ENCODE peak calls at places on chromosomes 5 and 9, in seven cellular contexts. U, Q, H, Z, X, L and I are unnamed samples.

GRCh38 chr9:88418025-88418424 is 29.8 kb downstream of the SPIN1 start:
- DNase-seq in U (no peak), Q (no peak), H (no peak), Z (no peak), X (no peak), L (no peak), I (no peak)

GRCh38 chr9:95373069-95373681 is 55.7 kb upstream of the FANCC start:
- DNase-seq in U (no peak), Q (no peak), H (no peak), Z (no peak), X (no peak), L (no peak), I (no peak)

GRCh38 chr9:75616841-75617566 is 273.5 kb upstream of the PCSK5 start:
- DNase-seq in U (no peak), Q (no peak), H (no peak), Z (no peak), X (no peak), L (no peak), I (no peak)

GRCh38 chr5:140432916-140433315 is 31.3 kb downstream of the ANKHD1 start:
- DNase-seq in U (no peak), Q (no peak), H (no peak), Z (no peak), X (no peak), L (no peak), I (no peak)

GRCh38 chr5:81334304-81335061 is 33.1 kb downstream of the ZCCHC9 start:
- DNase-seq in U (no peak), Q (no peak), H (no peak), Z (no peak), X (no peak), L (no peak), I (no peak)

GRCh38 chr9:3433754-3434153 is 92.0 kb downstream of the RFX3 start:
- DNase-seq in U (no peak), Q (no peak), H (no peak), Z (no peak), X (no peak), L (no peak), I (no peak)

GRCh38 chr5:14105717-14106435 is 37.3 kb upstream of the TRIO start:
- DNase-seq in U (no peak), Q (no peak), H (peak), Z (no peak), X (peak), L (no peak), I (peak)

GRCh38 chr5:170225326-170226137 is 7.3 kb upstream of the C5orf58 start:
- DNase-seq in U (peak), Q (peak), H (peak), Z (peak), X (peak), L (peak), I (peak)

GRCh38 chr9:33436445-33436844 is 10.9 kb downstream of the AQP3 start:
- DNase-seq in U (no peak), Q (no peak), H (no peak), Z (no peak), X (no peak), L (no peak), I (no peak)

GRCh38 chr9:133995012-133995896 is 3.1 kb upstream of the VAV2 start:
- DNase-seq in U (no peak), Q (no peak), H (peak), Z (no peak), X (no peak), L (no peak), I (no peak)

GRCh38 chr9:132647355-132647754 is 22.4 kb downstream of the DDX31 start:
- DNase-seq in U (no peak), Q (no peak), H (no peak), Z (no peak), X (no peak), L (no peak), I (peak)

GRCh38 chr5:135141303-135142268 is 107.6 kb upstream of the PITX1 start:
- DNase-seq in U (no peak), Q (no peak), H (peak), Z (no peak), X (no peak), L (peak), I (no peak)

GRCh38 chr5:37835400-37835973 is 4.4 kb downstream of the GDNF start:
- DNase-seq in U (no peak), Q (no peak), H (no peak), Z (no peak), X (no peak), L (no peak), I (no peak)

GRCh38 chr9:37371565-37372464 is 50.7 kb upstream of the GRHPR start:
- DNase-seq in U (no peak), Q (no peak), H (no peak), Z (no peak), X (no peak), L (no peak), I (no peak)

GRCh38 chr9:77897292-77897691 is 134.3 kb downstream of the GNAQ start:
- DNase-seq in U (no peak), Q (no peak), H (no peak), Z (peak), X (no peak), L (no peak), I (peak)

GRCh38 chr9:25917593-25918426 is 239.6 kb upstream of the TUSC1 start:
- DNase-seq in U (no peak), Q (no peak), H (no peak), Z (no peak), X (no peak), L (no peak), I (no peak)

GRCh38 chr5:76367623-76368366 is 35.3 kb upstream of the IQGAP2 start:
- DNase-seq in U (no peak), Q (no peak), H (no peak), Z (no peak), X (no peak), L (no peak), I (no peak)

GRCh38 chr9:110148384-110148783 is 59.6 kb downstream of the C9orf152 start:
- DNase-seq in U (no peak), Q (no peak), H (no peak), Z (no peak), X (no peak), L (no peak), I (no peak)

GRCh38 chr9:135531096-135531495 is 9.9 kb downstream of the LCN1 start:
- DNase-seq in U (no peak), Q (peak), H (no peak), Z (peak), X (no peak), L (no peak), I (no peak)

GRCh38 chr5:24712947-24713346 is 68.2 kb upstream of the CDH10 start:
- DNase-seq in U (no peak), Q (no peak), H (no peak), Z (no peak), X (no peak), L (no peak), I (no peak)

GRCh38 chr5:105218018-105218417 is 1655.4 kb upstream of the NUDT12 start:
- DNase-seq in U (no peak), Q (no peak), H (no peak), Z (no peak), X (no peak), L (no peak), I (no peak)

GRCh38 chr9:16496908-16497307 is 373.6 kb downstream of the BNC2 start:
- DNase-seq in U (no peak), Q (no peak), H (no peak), Z (no peak), X (no peak), L (no peak), I (no peak)

GRCh38 chr5:127564002-127564769 is 46.7 kb downstream of the PRRC1 start:
- DNase-seq in U (no peak), Q (no peak), H (peak), Z (no peak), X (no peak), L (peak), I (peak)

GRCh38 chr5:55160493-55161209 is 680 bp downstream of the GPX8 start:
- DNase-seq in U (no peak), Q (peak), H (peak), Z (peak), X (peak), L (peak), I (peak)

GRCh38 chr5:179781846-179782245 is 11.9 kb upstream of the LTC4S start:
- DNase-seq in U (no peak), Q (no peak), H (no peak), Z (no peak), X (no peak), L (no peak), I (no peak)

GRCh38 chr9:77957652-77958051 is 74.0 kb downstream of the GNAQ start:
- DNase-seq in U (no peak), Q (no peak), H (no peak), Z (no peak), X (no peak), L (no peak), I (no peak)

GRCh38 chr9:26264709-26265601 is 586.7 kb upstream of the TUSC1 start:
- DNase-seq in U (no peak), Q (no peak), H (no peak), Z (no peak), X (no peak), L (no peak), I (peak)

GRCh38 chr5:44242791-44243190 is 146.4 kb downstream of the FGF10 start:
- DNase-seq in U (no peak), Q (no peak), H (no peak), Z (no peak), X (no peak), L (no peak), I (no peak)

GRCh38 chr9:38746303-38746702 is 26.4 kb upstream of the FAM240B start:
- DNase-seq in U (no peak), Q (no peak), H (no peak), Z (no peak), X (no peak), L (no peak), I (no peak)

GRCh38 chr9:69671904-69672827 is at the start of gene APBA1:
- DNase-seq in U (no peak), Q (no peak), H (peak), Z (peak), X (peak), L (peak), I (no peak)

GRCh38 chr9:93810028-93810971 is 144.9 kb downstream of the BARX1 start:
- DNase-seq in U (no peak), Q (no peak), H (no peak), Z (no peak), X (no peak), L (no peak), I (no peak)

GRCh38 chr9:112338561-112338960 is 5.1 kb upstream of the PTBP3 start:
- DNase-seq in U (no peak), Q (no peak), H (peak), Z (no peak), X (no peak), L (peak), I (no peak)

GRCh38 chr5:159899067-159900049 is 16.9 kb upstream of the ADRA1B start:
- DNase-seq in U (no peak), Q (no peak), H (no peak), Z (no peak), X (no peak), L (no peak), I (peak)

DNA sequence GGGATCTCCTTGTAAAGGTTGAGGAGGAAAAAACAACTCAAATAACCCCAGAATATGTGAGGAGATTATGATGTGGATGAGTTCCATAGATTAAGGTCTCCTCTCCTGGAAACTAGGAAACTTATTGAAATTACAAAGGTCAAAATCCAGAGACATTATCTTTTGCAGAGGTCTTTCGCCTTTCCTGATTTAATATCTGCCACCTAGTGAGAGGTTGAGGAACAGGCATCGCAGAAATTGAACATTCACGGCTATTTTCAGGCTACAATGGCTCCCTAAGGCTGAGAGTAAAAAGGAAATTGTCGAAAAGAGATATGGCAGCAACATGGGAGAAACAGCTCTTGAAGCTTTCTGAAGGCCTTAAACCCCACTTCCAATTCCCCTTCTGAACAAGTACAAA is 127.5 kb upstream of the PLCXD3 start:
- DNase-seq in U (no peak), Q (no peak), H (no peak), Z (no peak), X (no peak), L (no peak), I (no peak)
- TF ChIP-seq CTCF in U (no peak), Q (peak), H (no peak), Z (no peak), X (no peak), L (no peak), I (peak)

DNA sequence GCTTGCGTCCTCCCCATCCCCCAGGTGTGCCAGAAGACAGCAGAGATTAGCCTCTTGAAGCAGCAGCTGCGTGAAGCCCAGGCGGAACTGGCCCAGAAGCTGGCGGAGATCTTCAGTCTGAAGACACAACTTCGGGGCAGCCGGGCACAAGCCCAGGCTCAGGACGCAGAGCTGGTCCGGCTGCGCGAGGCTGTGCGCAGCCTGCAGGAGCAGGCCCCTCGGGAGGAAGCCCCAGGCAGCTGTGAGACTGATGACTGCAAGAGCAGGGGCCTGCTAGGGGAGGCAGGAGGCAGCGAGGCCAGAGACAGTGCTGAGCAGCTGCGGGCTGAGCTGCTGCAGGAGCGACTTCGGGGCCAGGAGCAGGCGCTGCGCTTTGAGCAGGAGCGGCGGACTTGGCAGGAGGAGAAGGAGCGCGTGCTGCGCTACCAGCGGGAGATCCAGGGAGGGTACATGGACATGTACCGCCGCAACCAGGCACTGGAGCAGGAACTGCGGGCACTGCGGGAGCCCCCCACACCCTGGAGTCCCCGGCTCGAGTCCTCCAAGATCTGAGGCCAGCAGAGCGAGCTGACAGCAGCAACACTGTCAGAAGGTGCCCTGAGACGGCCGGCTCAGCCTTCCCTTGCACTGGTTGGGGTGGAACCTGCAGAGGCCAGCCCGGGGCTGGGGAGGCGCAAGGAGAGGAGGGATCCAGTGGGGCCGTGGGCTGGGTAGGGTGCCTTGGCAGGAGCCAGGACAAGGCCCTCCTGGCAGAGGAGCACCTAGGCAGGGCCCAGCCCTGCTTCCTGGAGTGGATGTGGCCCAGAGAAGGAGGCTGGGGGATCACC is 8.3 kb downstream of the N4BP3 start:
- DNase-seq in U (no peak), Q (peak), H (no peak), Z (peak), X (no peak), L (no peak), I (no peak)
- H3K4me3 ChIP-seq in U (no peak), Q (no peak), H (no peak), Z (peak), X (peak), L (no peak), I (no peak)

GRCh38 chr5:177362102-177362868 is 4.6 kb downstream of the RGS14 start:
- DNase-seq in U (no peak), Q (no peak), H (no peak), Z (no peak), X (no peak), L (no peak), I (no peak)

GRCh38 chr5:177361418-177362101 is 3.8 kb downstream of the RGS14 start:
- DNase-seq in U (no peak), Q (no peak), H (no peak), Z (no peak), X (no peak), L (no peak), I (no peak)

GRCh38 chr5:177364159-177364962 is 6.6 kb downstream of the RGS14 start:
- DNase-seq in U (no peak), Q (no peak), H (no peak), Z (no peak), X (no peak), L (no peak), I (no peak)

GRCh38 chr5:177362871-177363507 is 5.3 kb downstream of the RGS14 start:
- DNase-seq in U (no peak), Q (peak), H (peak), Z (peak), X (peak), L (peak), I (peak)

DNA sequence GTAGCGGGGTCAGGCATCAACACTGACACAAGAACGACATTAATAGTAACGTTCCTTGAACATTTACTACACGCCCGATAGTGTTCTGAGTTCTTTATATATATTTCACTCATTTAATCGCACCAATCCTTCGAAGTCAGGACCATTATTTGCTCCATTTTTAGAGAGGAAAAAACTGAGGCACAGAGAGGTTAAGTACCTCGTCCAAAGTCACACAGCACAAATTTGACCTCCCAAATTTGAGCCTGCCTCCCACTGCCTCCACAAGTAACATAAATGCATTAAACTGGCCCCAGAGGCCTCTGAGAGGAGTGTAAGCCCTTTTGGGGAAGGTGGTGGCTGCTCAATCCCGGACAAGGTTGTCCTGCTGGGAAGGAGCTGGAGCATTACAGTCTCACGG is 5.8 kb downstream of the RGS14 start:
- DNase-seq in U (no peak), Q (no peak), H (no peak), Z (no peak), X (no peak), L (no peak), I (no peak)
- TF ChIP-seq CTCF in U (no peak), Q (no peak), H (no peak), Z (no peak), X (no peak), L (no peak), I (no peak)

GRCh38 chr5:96379862-96380261 is 53.2 kb downstream of the PCSK1 start:
- DNase-seq in U (no peak), Q (no peak), H (no peak), Z (no peak), X (no peak), L (no peak), I (no peak)

GRCh38 chr5:96377167-96377566 is 55.9 kb downstream of the PCSK1 start:
- DNase-seq in U (no peak), Q (no peak), H (no peak), Z (no peak), X (no peak), L (no peak), I (no peak)

GRCh38 chr5:96377597-96377996 is 55.5 kb downstream of the PCSK1 start:
- DNase-seq in U (no peak), Q (no peak), H (no peak), Z (no peak), X (no peak), L (no peak), I (no peak)

GRCh38 chr5:96384353-96384752 is 48.7 kb downstream of the PCSK1 start:
- DNase-seq in U (no peak), Q (peak), H (peak), Z (no peak), X (peak), L (no peak), I (peak)

GRCh38 chr5:96381526-96381925 is 51.5 kb downstream of the PCSK1 start:
- DNase-seq in U (no peak), Q (no peak), H (no peak), Z (no peak), X (no peak), L (peak), I (no peak)
- H3K4me3 ChIP-seq in U (no peak), Q (no peak), H (no peak), Z (no peak), X (no peak), L (no peak), I (no peak)

DNA sequence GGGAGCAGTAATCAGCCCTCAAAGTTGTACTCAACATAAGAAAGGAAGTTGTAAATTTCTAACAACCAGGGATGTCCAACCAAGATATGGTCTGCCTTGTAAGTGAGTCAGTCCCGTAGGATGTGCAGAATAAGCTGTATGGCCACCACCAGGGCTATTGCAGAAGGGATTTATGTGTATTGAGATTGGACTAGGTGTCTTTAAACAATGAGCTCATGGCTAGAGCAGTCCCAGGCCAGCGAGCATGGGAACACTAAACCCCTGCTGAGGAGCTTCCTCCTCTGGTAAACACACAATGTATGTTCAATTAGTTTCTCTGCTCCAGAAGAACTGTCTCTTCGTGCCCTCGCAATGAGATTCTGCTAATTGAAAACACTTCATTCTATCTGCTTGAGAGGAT is 154.9 kb downstream of the FAM114A2 start:
- DNase-seq in U (no peak), Q (no peak), H (no peak), Z (no peak), X (no peak), L (no peak), I (peak)
- TF ChIP-seq CTCF in U (no peak), Q (no peak), H (no peak), Z (no peak), X (no peak), L (no peak), I (no peak)